ENCODE peak calls at places on chromosomes 12 and 14, in four cellular contexts. H, M, V and D are unnamed samples.

GRCh38 chr14:76413962-76414665 is 38.2 kb downstream of the ESRRB start:
- DNase-seq in V (no peak), H (no peak), M (no peak), D (no peak)

GRCh38 chr14:61750708-61751474 is 11.3 kb upstream of the SNAPC1 start:
- DNase-seq in H (peak; percentile 95), V (peak; percentile 78), M (no peak), D (no peak)

GRCh38 chr14:75437201-75438143 is 9.7 kb downstream of the JDP2 start:
- DNase-seq in M (no peak), H (no peak), V (no peak), D (no peak)

GRCh38 chr14:100746326-100746725 is 19.6 kb downstream of the DLK1 start:
- DNase-seq in V (no peak), M (no peak), H (no peak), D (no peak)

GRCh38 chr14:81384900-81385299 is 15.2 kb downstream of the STON2 start:
- DNase-seq in M (no peak), V (no peak), H (no peak), D (no peak)

GRCh38 chr14:101501341-101501740 is 60.0 kb upstream of the DIO3 start:
- DNase-seq in V (no peak), H (peak; percentile 28), M (no peak), D (no peak)

GRCh38 chr12:14454098-14454907 is 88.8 kb downstream of the ATF7IP start:
- DNase-seq in H (no peak), V (no peak), M (peak; percentile 51), D (no peak)

GRCh38 chr14:20428802-20429201 is 7.2 kb downstream of the KLHL33 start:
- DNase-seq in M (no peak), V (no peak), H (no peak), D (no peak)

GRCh38 chr12:130438243-130438620 is 100.5 kb downstream of the PIWIL1 start:
- DNase-seq in V (no peak), H (peak; percentile 36), M (no peak), D (no peak)

GRCh38 chr14:89504084-89504483 is 87.1 kb upstream of the FOXN3 start:
- DNase-seq in H (no peak), M (peak; percentile 46), V (no peak), D (no peak)

GRCh38 chr12:65810036-65810435 is 14.2 kb upstream of the HMGA2 start:
- DNase-seq in H (no peak), V (no peak), M (no peak), D (no peak)

GRCh38 chr14:96624661-96625435 is 122.7 kb downstream of the PAPOLA start:
- DNase-seq in M (no peak), H (peak; percentile 56), V (no peak), D (no peak)

GRCh38 chr12:10235761-10236631 is 23.3 kb downstream of the GABARAPL1 start:
- DNase-seq in V (peak; percentile 46), H (no peak), M (no peak), D (no peak)

GRCh38 chr12:124412646-124413015 is 117.7 kb downstream of the RFLNA start:
- DNase-seq in M (no peak), H (no peak), V (no peak), D (no peak)

GRCh38 chr14:87874676-87875075 is 118.3 kb downstream of the GALC start:
- DNase-seq in V (no peak), H (no peak), M (no peak), D (no peak)

GRCh38 chr12:97555547-97556200 is 93.1 kb downstream of the RMST start:
- DNase-seq in M (no peak), V (no peak), H (no peak), D (no peak)

GRCh38 chr12:19440019-19440858 is 947 bp downstream of the AEBP2 start:
- DNase-seq in V (peak; percentile 64), H (no peak), M (peak; percentile 38), D (no peak)

GRCh38 chr12:40622246-40622838 is 69.9 kb upstream of the CNTN1 start:
- DNase-seq in M (peak; percentile 47), V (peak; percentile 32), H (no peak), D (peak; percentile 86)

GRCh38 chr14:99271288-99271941 is 582 bp downstream of the BCL11B start:
- DNase-seq in M (no peak), V (no peak), H (no peak), D (no peak)

GRCh38 chr12:92070864-92071445 is 74.7 kb downstream of the BTG1 start:
- DNase-seq in V (no peak), M (no peak), H (no peak), D (no peak)

GRCh38 chr14:73713206-73713803 is 879 bp downstream of the PNMA1 start:
- DNase-seq in H (no peak), M (no peak), V (no peak), D (no peak)

GRCh38 chr12:87509233-87509820 is 519.9 kb downstream of the C12orf50 start:
- DNase-seq in M (peak; percentile 79), V (no peak), H (no peak), D (no peak)

GRCh38 chr14:104341532-104342434 is 203.4 kb downstream of the KIF26A start:
- DNase-seq in M (peak; percentile 74), V (no peak), H (peak; percentile 52), D (no peak)

GRCh38 chr14:54420478-54421116 is 20.6 kb downstream of the CNIH1 start:
- DNase-seq in V (no peak), H (no peak), M (peak; percentile 18), D (no peak)

GRCh38 chr12:112907415-112908157 is 824 bp downstream of the OAS1 start:
- DNase-seq in H (no peak), M (no peak), V (no peak), D (no peak)

GRCh38 chr14:32510815-32511214 is 181.7 kb downstream of the AKAP6 start:
- DNase-seq in H (no peak), V (no peak), M (no peak), D (no peak)

GRCh38 chr14:43479751-43480150 is 1027.3 kb downstream of the FSCB start:
- DNase-seq in H (no peak), M (no peak), V (no peak), D (no peak)

GRCh38 chr12:2795291-2796186 is 769 bp downstream of the FKBP4 start:
- DNase-seq in H (peak; percentile 78), V (peak; percentile 76), M (peak; percentile 36), D (no peak)

GRCh38 chr14:72186461-72187035 is 254.3 kb downstream of the RGS6 start:
- DNase-seq in H (no peak), V (no peak), M (no peak), D (no peak)

GRCh38 chr12:55707841-55708694 is at the start of gene ITGA7:
- DNase-seq in H (no peak), V (peak; percentile 72), M (no peak), D (no peak)

GRCh38 chr12:122096591-122097149 is 18.1 kb downstream of the MLXIP start:
- DNase-seq in V (no peak), H (peak; percentile 81), M (no peak), D (no peak)